ENCODE peak calls at places on chromosomes 11 and 22, in ten cellular contexts. X, I, B, H, Y, A, N, F, V and S are unnamed samples.

GRCh38 chr11:128564642-128565245 is 22.6 kb downstream of the ETS1 start:
- DNase-seq in I (no peak), H (no peak), N (no peak), A (no peak), F (no peak), X (no peak), V (no peak), B (no peak), Y (no peak), S (no peak)

GRCh38 chr11:116217006-116217405 is 555.8 kb downstream of the BUD13 start:
- DNase-seq in Y (no peak), A (peak; percentile 34), I (no peak), V (peak; percentile 66), H (no peak), F (no peak), X (peak; percentile 44), B (peak; percentile 61), N (peak; percentile 64), S (no peak)

GRCh38 chr11:79413258-79413657 is 27.6 kb downstream of the TENM4 start:
- DNase-seq in F (peak; percentile 87), B (peak; percentile 87), Y (no peak), H (no peak), A (peak; percentile 47), V (peak; percentile 41), I (peak; percentile 94), X (peak; percentile 88), N (peak; percentile 92), S (peak; percentile 72)

GRCh38 chr11:16356057-16356750 is at the start of gene SOX6:
- DNase-seq in N (no peak), V (no peak), A (no peak), F (no peak), I (peak; percentile 7), H (peak; percentile 63), X (no peak), Y (no peak), B (peak; percentile 24), S (no peak)

GRCh38 chr22:33625959-33626358 is 294.3 kb downstream of the LARGE1 start:
- DNase-seq in A (no peak), Y (no peak), B (peak; percentile 6), N (no peak), F (no peak), H (no peak), X (no peak), V (no peak), I (no peak), S (no peak)

GRCh38 chr22:19869497-19870152 is 15.0 kb upstream of the GNB1L start:
- DNase-seq in I (no peak), Y (no peak), A (no peak), B (no peak), V (peak; percentile 30), F (no peak), N (no peak), X (no peak), H (no peak), S (no peak)

GRCh38 chr11:118198370-118198769 is 21.9 kb upstream of the SCN2B start:
- DNase-seq in H (no peak), V (peak; percentile 84), B (peak; percentile 76), F (no peak), N (peak; percentile 90), Y (peak; percentile 82), X (peak; percentile 58), A (peak; percentile 91), I (peak; percentile 17), S (peak; percentile 30)

GRCh38 chr11:67640758-67641113 is 1.2 kb upstream of the TBX10 start:
- DNase-seq in I (no peak), V (no peak), Y (no peak), X (no peak), B (no peak), F (no peak), H (no peak), A (no peak), N (no peak), S (no peak)

GRCh38 chr22:45073064-45073463 is 63.3 kb upstream of the PHF21B start:
- DNase-seq in F (no peak), A (no peak), X (no peak), N (no peak), B (peak; percentile 58), Y (no peak), I (no peak), H (no peak), V (no peak), S (no peak)

GRCh38 chr11:106724293-106724892 is 293.9 kb downstream of the GUCY1A2 start:
- DNase-seq in X (peak; percentile 74), F (no peak), N (no peak), A (no peak), I (no peak), H (no peak), V (no peak), B (peak; percentile 82), Y (no peak), S (no peak)

GRCh38 chr11:120208777-120209176 is 2.1 kb upstream of the OAF start:
- DNase-seq in I (peak; percentile 61), F (no peak), H (no peak), Y (no peak), N (no peak), B (no peak), V (no peak), A (no peak), X (peak; percentile 74), S (peak; percentile 64)

GRCh38 chr11:13889566-13890214 is 72.8 kb upstream of the SPON1 start:
- DNase-seq in V (no peak), A (no peak), N (no peak), X (no peak), I (no peak), Y (no peak), F (no peak), B (peak; percentile 93), H (no peak), S (no peak)

GRCh38 chr11:119091966-119092879 is 7.5 kb downstream of the HMBS start:
- DNase-seq in A (no peak), N (no peak), B (peak; percentile 44), I (no peak), Y (no peak), X (no peak), F (no peak), V (no peak), H (no peak), S (no peak)

GRCh38 chr11:7573193-7573557 is 59.4 kb downstream of the PPFIBP2 start:
- DNase-seq in Y (no peak), N (no peak), F (no peak), I (no peak), B (no peak), X (peak; percentile 64), A (no peak), H (no peak), V (no peak), S (no peak)

GRCh38 chr11:118789501-118790356 is 1.2 kb downstream of the DDX6 start:
- DNase-seq in V (no peak), B (peak; percentile 89), F (no peak), I (no peak), X (peak; percentile 46), N (no peak), Y (peak; percentile 54), A (no peak), H (no peak), S (no peak)

GRCh38 chr22:46245515-46245914 is 4.6 kb downstream of the CDPF1 start:
- DNase-seq in F (no peak), N (peak; percentile 86), V (no peak), Y (no peak), A (no peak), I (no peak), X (no peak), H (no peak), B (peak; percentile 64), S (no peak)

GRCh38 chr11:126591966-126592489 is 236.5 kb downstream of the ST3GAL4 start:
- DNase-seq in H (peak; percentile 10), A (no peak), V (no peak), Y (no peak), N (no peak), I (no peak), B (no peak), X (no peak), F (no peak), S (no peak)

GRCh38 chr11:58958500-58958899 is 19.2 kb downstream of the GLYATL1 start:
- DNase-seq in A (peak; percentile 70), H (no peak), Y (peak; percentile 8), F (no peak), B (peak; percentile 28), V (no peak), I (no peak), N (no peak), X (peak; percentile 5), S (no peak)

GRCh38 chr11:6052374-6052773 is 21.8 kb upstream of the OR56A1 start:
- DNase-seq in V (no peak), F (no peak), N (no peak), I (no peak), Y (no peak), B (no peak), X (no peak), H (no peak), A (no peak), S (no peak)

GRCh38 chr11:134228625-134229024 is 4.2 kb downstream of the VPS26B start:
- DNase-seq in I (peak; percentile 75), N (no peak), H (no peak), X (no peak), B (no peak), Y (no peak), F (no peak), V (no peak), A (no peak), S (no peak)